ENCODE peak calls at places on chromosomes 4 and X, in nine cellular contexts. W, Z, J, X, A, N, P, B and K are unnamed samples.
A peak's percentile ranks its signal among the peaks of the same experiment; 100 is the strongest.

GRCh38 chr4:149870008-149870407 is 54.4 kb upstream of the IQCM start:
- DNase-seq in B (no peak), X (no peak), Z (no peak), N (no peak), P (peak; percentile 35), W (no peak), J (no peak), A (no peak), K (no peak)

GRCh38 chr4:35315419-35315818 is 928.9 kb downstream of the ARAP2 start:
- DNase-seq in Z (no peak), X (no peak), J (no peak), N (no peak), A (no peak), B (no peak), W (no peak), P (no peak), K (no peak)

GRCh38 chr4:125105561-125105960 is 209.2 kb upstream of the FAT4 start:
- DNase-seq in A (no peak), J (no peak), W (peak; percentile 23), Z (no peak), P (peak; percentile 58), B (no peak), N (peak; percentile 37), X (no peak), K (peak; percentile 59)

GRCh38 chr4:76214269-76214628 is 625 bp upstream of the SCARB2 start:
- DNase-seq in A (no peak), Z (no peak), N (no peak), J (no peak), B (no peak), X (no peak), P (no peak), W (no peak), K (no peak)

GRCh38 chrX:68703369-68703768 is 55.9 kb downstream of the STARD8 start:
- DNase-seq in J (no peak), X (no peak), W (no peak), N (no peak), B (no peak), P (no peak), A (no peak), Z (no peak), K (no peak)

GRCh38 chrX:20507901-20508620 is 241.4 kb upstream of the RPS6KA3 start:
- DNase-seq in N (no peak), Z (no peak), B (no peak), W (no peak), J (no peak), A (no peak), X (no peak), P (no peak), K (peak; percentile 42)

GRCh38 chr4:63906660-63907146 is 502.5 kb downstream of the TECRL start:
- DNase-seq in Z (no peak), W (no peak), B (no peak), P (no peak), X (no peak), A (no peak), N (no peak), J (no peak), K (no peak)

GRCh38 chr4:188297873-188298272 is 158.6 kb downstream of the TRIML1 start:
- DNase-seq in B (no peak), A (no peak), N (no peak), X (no peak), J (no peak), P (peak; percentile 6), W (no peak), Z (no peak), K (peak; percentile 6)

GRCh38 chrX:109889289-109890006 is 113.5 kb upstream of the TMEM164 start:
- DNase-seq in Z (no peak), A (no peak), B (no peak), J (peak; percentile 37), W (no peak), P (peak; percentile 21), N (peak; percentile 42), X (no peak), K (peak; percentile 32)

GRCh38 chr4:183098080-183098722 is 856 bp upstream of the WWC2 start:
- DNase-seq in X (peak; percentile 58), Z (no peak), P (peak; percentile 61), J (peak; percentile 73), N (peak; percentile 40), B (no peak), A (peak; percentile 33), W (no peak), K (peak; percentile 46)

GRCh38 chrX:129577473-129577872 is 37.4 kb downstream of the OCRL start:
- DNase-seq in J (no peak), N (peak; percentile 85), Z (peak; percentile 42), W (peak; percentile 76), B (no peak), P (peak; percentile 79), A (no peak), X (no peak), K (peak; percentile 81)
- TF ChIP-seq CTCF in J (no peak), N (no peak), Z (no peak), W (no peak), B (no peak), P (no peak), A (no peak), X (no peak), K (no peak)

GRCh38 chr4:75048208-75048879 is 115.4 kb downstream of the PARM1 start:
- DNase-seq in W (no peak), P (no peak), Z (no peak), A (peak; percentile 4), X (no peak), B (peak; percentile 79), J (no peak), N (no peak), K (no peak)
- TF ChIP-seq CTCF in W (peak; percentile 16), P (no peak), Z (peak; percentile 31), A (no peak), X (no peak), B (peak; percentile 84), J (peak; percentile 21), N (peak; percentile 18), K (peak; percentile 28)

GRCh38 chr4:112823141-112823540 is 186.2 kb downstream of the LARP7 start:
- DNase-seq in W (no peak), N (no peak), B (no peak), A (no peak), Z (no peak), P (no peak), J (no peak), X (no peak), K (no peak)

GRCh38 chr4:112819729-112820128 is 182.8 kb downstream of the LARP7 start:
- DNase-seq in W (no peak), A (no peak), N (no peak), X (no peak), Z (no peak), B (no peak), P (no peak), J (no peak), K (no peak)

GRCh38 chr4:112823631-112824030 is 186.7 kb downstream of the LARP7 start:
- DNase-seq in N (no peak), J (no peak), X (no peak), W (no peak), A (no peak), Z (no peak), B (no peak), P (no peak), K (no peak)

GRCh38 chr4:112813790-112814189 is 176.8 kb downstream of the LARP7 start:
- DNase-seq in Z (peak; percentile 4), P (peak; percentile 57), N (peak; percentile 39), W (no peak), J (no peak), A (no peak), X (no peak), B (no peak), K (peak; percentile 77)

GRCh38 chr4:112817933-112818921 is 181.3 kb downstream of the LARP7 start:
- DNase-seq in X (peak; percentile 28), Z (peak; percentile 56), B (peak; percentile 93), A (peak; percentile 75), P (peak; percentile 88), J (peak; percentile 66), N (peak; percentile 85), W (peak; percentile 81), K (peak; percentile 89)
- TF ChIP-seq CTCF in X (no peak), Z (no peak), B (no peak), A (no peak), P (no peak), J (no peak), N (no peak), W (no peak), K (no peak)

DNA sequence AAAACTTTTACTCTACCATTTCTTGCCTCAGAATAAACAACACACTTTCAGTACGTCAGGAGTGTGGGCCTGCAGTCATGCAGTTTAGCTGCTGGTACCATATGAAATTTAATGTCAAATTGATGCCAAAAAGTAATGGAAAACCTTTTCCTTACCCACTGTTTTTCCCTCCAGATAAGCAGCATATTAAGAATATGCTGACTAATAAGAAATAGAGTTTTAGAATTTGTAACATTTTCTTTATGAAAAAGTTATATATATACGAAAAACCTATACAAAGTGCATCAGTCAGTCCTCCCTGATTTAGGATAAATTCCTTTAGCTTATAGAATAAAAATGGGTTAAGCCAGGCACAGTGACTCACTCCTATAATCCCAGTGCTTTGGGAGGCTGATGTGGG is 206.8 kb upstream of the PPARGC1A start:
- DNase-seq in J (no peak), B (no peak), N (no peak), W (no peak), A (no peak), Z (no peak), X (no peak), P (no peak), K (no peak)
- TF ChIP-seq CTCF in J (no peak), B (no peak), N (no peak), W (no peak), A (no peak), Z (no peak), X (no peak), P (no peak), K (no peak)

GRCh38 chr4:108042927-108043326 is 53.2 kb downstream of the HADH start:
- DNase-seq in N (no peak), B (no peak), X (no peak), A (no peak), Z (no peak), W (no peak), J (no peak), P (no peak), K (no peak)
- TF ChIP-seq CTCF in N (no peak), B (no peak), X (no peak), A (no peak), Z (no peak), W (no peak), J (no peak), P (no peak), K (no peak)

DNA sequence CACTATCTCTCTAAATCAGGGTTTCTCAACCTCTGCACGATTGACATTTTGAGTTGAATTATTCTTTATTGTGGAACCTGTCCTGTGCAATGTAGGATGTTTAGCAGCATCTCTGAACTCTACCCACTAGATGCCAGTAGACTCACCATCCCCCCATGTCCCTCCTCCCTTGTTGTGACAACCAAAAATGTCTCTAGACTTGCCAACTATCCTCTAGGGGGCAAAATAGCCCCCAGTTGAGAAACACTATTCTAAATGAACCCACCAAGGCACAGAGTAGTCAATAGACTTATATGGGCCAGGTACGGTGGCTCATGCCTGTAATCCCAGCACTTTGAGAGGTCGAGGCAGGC is 49.1 kb upstream of the GAB1 start:
- DNase-seq in N (no peak), Z (no peak), J (no peak), W (peak; percentile 33), X (no peak), P (no peak), B (peak; percentile 52), A (no peak), K (no peak)
- TF ChIP-seq CTCF in N (no peak), Z (no peak), J (no peak), W (no peak), X (no peak), P (no peak), B (peak; percentile 50), A (no peak), K (peak; percentile 31)